ENCODE peak calls at places on chromosome 16, in six cellular contexts. D is iPS DF 6.9; O is gastrocnemius medialis; W is CD8-positive, alpha-beta memory T cell; B is endodermal cell; V is left ventricle myocardium inferior. M is an unnamed sample. For H3K4me1 and H3K36me3, the result is how much of the 10 kb centered on the place peaks cover.

GRCh38 chr16:17335826-17336492 is 134.8 kb downstream of the XYLT1 start:
- DNase-seq in B (no peak), W (no peak), D (no peak), O (no peak), V (no peak), M (no peak)

GRCh38 chr16:31248344-31248743 is 11.4 kb upstream of the ITGAM start:
- DNase-seq in W (no peak), V (no peak), B (no peak), O (no peak), D (no peak), M (no peak)

GRCh38 chr16:15639061-15639568 is 3.8 kb downstream of the MARF1 start:
- DNase-seq in V (no peak), B (no peak), D (no peak), W (no peak), O (no peak), M (peak)

GRCh38 chr16:27245276-27246231 is 23.0 kb downstream of the NSMCE1 start:
- DNase-seq in O (no peak), V (no peak), B (peak), W (no peak), D (no peak), M (no peak)

GRCh38 chr16:59878999-59879398 is 1144.9 kb upstream of the GOT2 start:
- DNase-seq in D (no peak), B (no peak), W (no peak), V (no peak), O (no peak), M (no peak)

GRCh38 chr16:50103764-50104163 is 38.0 kb downstream of the HEATR3 start:
- DNase-seq in B (no peak), O (no peak), V (no peak), D (no peak), W (no peak), M (no peak)

GRCh38 chr16:23152386-23153178 is 3.3 kb upstream of the USP31 start:
- DNase-seq in V (no peak), W (no peak), D (no peak), B (no peak), O (no peak), M (no peak)

GRCh38 chr16:19817122-19817521 is 67.5 kb downstream of the GPRC5B start:
- DNase-seq in W (no peak), D (no peak), B (no peak), O (no peak), V (no peak), M (no peak)

GRCh38 chr16:15988268-15989013 is 39.0 kb downstream of the ABCC1 start:
- DNase-seq in D (no peak), O (no peak), W (no peak), V (no peak), B (peak), M (no peak)

GRCh38 chr16:24908716-24909115 is 63.0 kb downstream of the SLC5A11 start:
- DNase-seq in V (no peak), W (no peak), D (no peak), O (no peak), B (no peak), M (no peak)

GRCh38 chr16:55056585-55057520 is 126.2 kb downstream of the IRX5 start:
- DNase-seq in W (no peak), B (peak), D (no peak), V (no peak), O (no peak), M (no peak)

GRCh38 chr16:3718019-3718391 is 681 bp upstream of the TRAP1 start:
- DNase-seq in O (no peak), V (no peak), B (peak), W (no peak), D (no peak), M (no peak)

GRCh38 chr16:54493076-54493475 is 206.5 kb upstream of the IRX3 start:
- DNase-seq in D (no peak), V (no peak), O (no peak), W (no peak), B (no peak), M (no peak)

DNA sequence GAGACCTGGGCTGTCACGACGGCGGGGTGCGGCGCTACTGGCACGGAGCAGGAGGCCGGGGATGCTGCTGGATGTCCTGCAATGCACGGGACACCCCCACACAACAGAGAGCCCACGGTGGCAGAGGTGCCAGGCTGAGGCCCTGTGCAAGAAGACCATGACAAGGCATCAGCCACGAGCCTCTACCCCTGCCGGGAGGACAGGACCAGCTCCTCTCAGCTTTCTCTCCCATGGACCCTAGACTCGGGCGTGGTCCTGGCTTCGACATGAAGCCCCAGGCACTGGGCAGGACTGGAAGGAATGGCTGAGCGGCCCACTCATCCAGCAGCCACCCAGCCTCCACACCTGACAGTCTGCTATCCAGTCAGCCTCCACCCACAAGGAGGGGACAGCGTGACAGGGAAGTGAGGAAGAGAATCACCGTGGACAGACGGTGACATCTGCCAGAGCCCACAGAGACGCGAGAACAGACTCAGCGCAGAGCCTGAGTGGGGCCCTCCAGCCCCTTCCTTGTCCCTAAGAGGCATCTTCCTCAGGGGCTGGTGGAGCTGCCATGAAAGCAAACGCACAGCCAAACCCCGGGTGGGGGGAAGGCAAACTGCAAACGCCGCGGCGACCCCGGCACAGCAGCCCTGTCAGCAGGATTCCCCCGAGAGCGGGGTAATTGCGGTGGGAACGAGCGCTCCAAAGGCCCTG is 25.5 kb downstream of the SLC7A5 start:
- DNase-seq in B (no peak), W (no peak), V (no peak), D (no peak), O (no peak), M (no peak)
- H3K4me1 ChIP-seq in B (under half), W (under half), V (under half), D (under half), O (under half), M (under half)

GRCh38 chr16:68368602-68368944 is 57.8 kb downstream of the PRMT7 start:
- DNase-seq in D (no peak), O (no peak), V (no peak), B (no peak), W (no peak), M (no peak)
- H3K36me3 ChIP-seq in D (under half), O (under half), V (under half), B (under half), W (under half), M (under half)

GRCh38 chr16:30088832-30089624 is 2.7 kb downstream of the TBX6 start:
- DNase-seq in B (no peak), D (no peak), W (no peak), O (no peak), V (no peak), M (no peak)
- H3K4me1 ChIP-seq in B (under half), D (under half), W (under half), O (under half), V (half or more), M (under half)

DNA sequence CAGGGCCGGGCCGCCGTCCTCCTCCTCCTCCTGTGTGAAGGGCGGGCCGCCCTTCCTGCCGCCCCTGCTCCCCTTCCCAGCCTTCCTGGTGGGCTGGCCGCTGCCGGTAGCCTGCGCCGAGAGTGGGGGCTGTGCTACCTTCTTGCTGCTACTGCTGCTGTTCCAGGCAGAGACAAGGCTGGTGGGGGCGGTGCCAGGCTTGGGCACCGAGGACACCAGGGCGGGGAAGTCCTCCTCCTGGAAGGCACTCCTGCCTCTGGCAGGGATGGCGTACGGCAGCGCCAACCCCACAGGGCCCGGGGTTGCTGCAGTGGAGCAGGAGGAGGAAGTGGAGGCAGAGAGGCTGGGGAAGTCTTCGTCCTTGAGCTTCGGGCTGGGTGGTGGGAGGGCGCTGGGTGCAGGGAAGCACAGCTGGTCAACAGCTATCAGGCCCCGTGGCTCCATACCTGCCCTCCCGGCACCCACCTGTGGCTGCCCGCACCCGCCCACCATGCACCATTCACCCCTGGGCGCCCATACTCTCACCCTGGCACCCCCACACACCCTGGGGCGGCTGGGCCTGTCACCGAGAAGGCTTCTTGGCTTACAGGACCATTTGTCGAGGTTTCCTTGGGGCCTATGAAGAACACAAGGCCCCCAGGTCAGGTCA is 9.6 kb downstream of the ZNF598 start:
- DNase-seq in O (no peak), B (no peak), V (no peak), W (no peak), D (no peak), M (no peak)
- H3K36me3 ChIP-seq in O (under half), B (under half), V (half or more), W (under half), D (under half), M (under half)